ENCODE peak calls at places on chromosomes 13 and 19, in seven cellular contexts. One of them, this sample, is unnamed.

GRCh38 chr19:3404324-3405260 is 38.2 kb downstream of the NFIC start:
- DNase-seq in stimulated activated effector memory CD8-positive, alpha-beta T cell treated with anti-CD3 and anti-CD28 coated beads, Interleukin-12 subunit alpha, Interleukin-12 subunit beta, amount 100 ng/mL, for 72 hours: no peak
- DNase-seq in nephron progenitor cell: no peak
- DNase-seq in AG09319: peak; percentile 82
- DNase-seq in fibroblast of villous mesenchyme: peak; percentile 90
- DNase-seq in fibroblast of lung: peak; percentile 94
- DNase-seq in caudate nucleus: peak; percentile 82
- DNase-seq in this sample: no peak

GRCh38 chr19:53989600-53990533 is 1.6 kb upstream of the CACNG6 start:
- DNase-seq in caudate nucleus: no peak
- DNase-seq in stimulated activated effector memory CD8-positive, alpha-beta T cell treated with anti-CD3 and anti-CD28 coated beads, Interleukin-12 subunit alpha, Interleukin-12 subunit beta, amount 100 ng/mL, for 72 hours: no peak
- DNase-seq in AG09319: no peak
- DNase-seq in nephron progenitor cell: no peak
- DNase-seq in fibroblast of villous mesenchyme: no peak
- DNase-seq in fibroblast of lung: no peak
- DNase-seq in this sample: no peak

GRCh38 chr13:36981156-36981743 is 17.9 kb downstream of the ALG5 start:
- DNase-seq in fibroblast of villous mesenchyme: peak; percentile 79
- DNase-seq in AG09319: peak; percentile 24
- DNase-seq in caudate nucleus: no peak
- DNase-seq in stimulated activated effector memory CD8-positive, alpha-beta T cell treated with anti-CD3 and anti-CD28 coated beads, Interleukin-12 subunit alpha, Interleukin-12 subunit beta, amount 100 ng/mL, for 72 hours: no peak
- DNase-seq in fibroblast of lung: peak; percentile 82
- DNase-seq in nephron progenitor cell: no peak
- DNase-seq in this sample: peak; percentile 75

GRCh38 chr13:50910483-50910805 is 853 bp downstream of the RNASEH2B start:
- DNase-seq in fibroblast of lung: peak; percentile 54
- DNase-seq in caudate nucleus: no peak
- DNase-seq in AG09319: no peak
- DNase-seq in nephron progenitor cell: peak; percentile 44
- DNase-seq in stimulated activated effector memory CD8-positive, alpha-beta T cell treated with anti-CD3 and anti-CD28 coated beads, Interleukin-12 subunit alpha, Interleukin-12 subunit beta, amount 100 ng/mL, for 72 hours: no peak
- DNase-seq in fibroblast of villous mesenchyme: peak; percentile 41
- DNase-seq in this sample: no peak

GRCh38 chr13:42102961-42103688 is 54.7 kb downstream of the DGKH start:
- DNase-seq in fibroblast of lung: peak; percentile 11
- DNase-seq in nephron progenitor cell: no peak
- DNase-seq in fibroblast of villous mesenchyme: no peak
- DNase-seq in caudate nucleus: no peak
- DNase-seq in stimulated activated effector memory CD8-positive, alpha-beta T cell treated with anti-CD3 and anti-CD28 coated beads, Interleukin-12 subunit alpha, Interleukin-12 subunit beta, amount 100 ng/mL, for 72 hours: no peak
- DNase-seq in AG09319: peak; percentile 5
- DNase-seq in this sample: no peak

GRCh38 chr19:47280183-47280797 is 5.6 kb downstream of the INAFM1 start:
- DNase-seq in fibroblast of villous mesenchyme: no peak
- DNase-seq in stimulated activated effector memory CD8-positive, alpha-beta T cell treated with anti-CD3 and anti-CD28 coated beads, Interleukin-12 subunit alpha, Interleukin-12 subunit beta, amount 100 ng/mL, for 72 hours: peak; percentile 51
- DNase-seq in fibroblast of lung: no peak
- DNase-seq in AG09319: no peak
- DNase-seq in caudate nucleus: no peak
- DNase-seq in nephron progenitor cell: peak; percentile 46
- DNase-seq in this sample: no peak

GRCh38 chr19:55255618-55256423 is 3.0 kb downstream of the PPP6R1 start:
- DNase-seq in fibroblast of lung: no peak
- DNase-seq in caudate nucleus: no peak
- DNase-seq in nephron progenitor cell: peak; percentile 33
- DNase-seq in AG09319: no peak
- DNase-seq in fibroblast of villous mesenchyme: no peak
- DNase-seq in stimulated activated effector memory CD8-positive, alpha-beta T cell treated with anti-CD3 and anti-CD28 coated beads, Interleukin-12 subunit alpha, Interleukin-12 subunit beta, amount 100 ng/mL, for 72 hours: peak; percentile 32
- DNase-seq in this sample: no peak

GRCh38 chr19:33811736-33812387 is 15.2 kb downstream of the KCTD15 start:
- DNase-seq in nephron progenitor cell: no peak
- DNase-seq in AG09319: no peak
- DNase-seq in fibroblast of lung: no peak
- DNase-seq in caudate nucleus: no peak
- DNase-seq in fibroblast of villous mesenchyme: no peak
- DNase-seq in stimulated activated effector memory CD8-positive, alpha-beta T cell treated with anti-CD3 and anti-CD28 coated beads, Interleukin-12 subunit alpha, Interleukin-12 subunit beta, amount 100 ng/mL, for 72 hours: no peak
- DNase-seq in this sample: no peak

GRCh38 chr13:40485611-40486517 is 180.6 kb downstream of the FOXO1 start:
- DNase-seq in stimulated activated effector memory CD8-positive, alpha-beta T cell treated with anti-CD3 and anti-CD28 coated beads, Interleukin-12 subunit alpha, Interleukin-12 subunit beta, amount 100 ng/mL, for 72 hours: no peak
- DNase-seq in AG09319: no peak
- DNase-seq in fibroblast of villous mesenchyme: no peak
- DNase-seq in fibroblast of lung: no peak
- DNase-seq in nephron progenitor cell: no peak
- DNase-seq in caudate nucleus: no peak
- DNase-seq in this sample: no peak

GRCh38 chr19:13872695-13873389 is 4.1 kb upstream of the NANOS3 start:
- DNase-seq in fibroblast of lung: no peak
- DNase-seq in AG09319: no peak
- DNase-seq in caudate nucleus: no peak
- DNase-seq in fibroblast of villous mesenchyme: peak; percentile 22
- DNase-seq in nephron progenitor cell: peak; percentile 74
- DNase-seq in stimulated activated effector memory CD8-positive, alpha-beta T cell treated with anti-CD3 and anti-CD28 coated beads, Interleukin-12 subunit alpha, Interleukin-12 subunit beta, amount 100 ng/mL, for 72 hours: no peak
- DNase-seq in this sample: no peak

GRCh38 chr13:97245011-97245410 is 22.9 kb downstream of the MBNL2 start:
- DNase-seq in stimulated activated effector memory CD8-positive, alpha-beta T cell treated with anti-CD3 and anti-CD28 coated beads, Interleukin-12 subunit alpha, Interleukin-12 subunit beta, amount 100 ng/mL, for 72 hours: no peak
- DNase-seq in AG09319: no peak
- DNase-seq in caudate nucleus: no peak
- DNase-seq in fibroblast of lung: no peak
- DNase-seq in nephron progenitor cell: no peak
- DNase-seq in fibroblast of villous mesenchyme: no peak
- DNase-seq in this sample: no peak

GRCh38 chr13:93977986-93978385 is 501.5 kb downstream of the DCT start:
- DNase-seq in stimulated activated effector memory CD8-positive, alpha-beta T cell treated with anti-CD3 and anti-CD28 coated beads, Interleukin-12 subunit alpha, Interleukin-12 subunit beta, amount 100 ng/mL, for 72 hours: no peak
- DNase-seq in AG09319: no peak
- DNase-seq in nephron progenitor cell: no peak
- DNase-seq in caudate nucleus: no peak
- DNase-seq in fibroblast of lung: no peak
- DNase-seq in fibroblast of villous mesenchyme: no peak
- DNase-seq in this sample: no peak

GRCh38 chr13:33351324-33351723 is 65.8 kb upstream of the STARD13 start:
- DNase-seq in fibroblast of lung: peak; percentile 50
- DNase-seq in nephron progenitor cell: no peak
- DNase-seq in caudate nucleus: no peak
- DNase-seq in AG09319: peak; percentile 14
- DNase-seq in stimulated activated effector memory CD8-positive, alpha-beta T cell treated with anti-CD3 and anti-CD28 coated beads, Interleukin-12 subunit alpha, Interleukin-12 subunit beta, amount 100 ng/mL, for 72 hours: no peak
- DNase-seq in fibroblast of villous mesenchyme: peak; percentile 51
- DNase-seq in this sample: no peak

GRCh38 chr19:47512183-47512947 is 2.5 kb downstream of the NAPA start:
- DNase-seq in fibroblast of villous mesenchyme: peak; percentile 80
- DNase-seq in nephron progenitor cell: no peak
- DNase-seq in fibroblast of lung: peak; percentile 78
- DNase-seq in caudate nucleus: no peak
- DNase-seq in AG09319: peak; percentile 27
- DNase-seq in stimulated activated effector memory CD8-positive, alpha-beta T cell treated with anti-CD3 and anti-CD28 coated beads, Interleukin-12 subunit alpha, Interleukin-12 subunit beta, amount 100 ng/mL, for 72 hours: no peak
- DNase-seq in this sample: no peak

GRCh38 chr13:70795484-70795883 is 687.2 kb upstream of the KLHL1 start:
- DNase-seq in caudate nucleus: no peak
- DNase-seq in fibroblast of villous mesenchyme: peak; percentile 1
- DNase-seq in fibroblast of lung: peak; percentile 26
- DNase-seq in stimulated activated effector memory CD8-positive, alpha-beta T cell treated with anti-CD3 and anti-CD28 coated beads, Interleukin-12 subunit alpha, Interleukin-12 subunit beta, amount 100 ng/mL, for 72 hours: no peak
- DNase-seq in AG09319: no peak
- DNase-seq in nephron progenitor cell: no peak
- DNase-seq in this sample: no peak

GRCh38 chr19:29758863-29759262 is 43.8 kb upstream of the C19orf12 start:
- DNase-seq in caudate nucleus: no peak
- DNase-seq in nephron progenitor cell: no peak
- DNase-seq in fibroblast of villous mesenchyme: no peak
- DNase-seq in fibroblast of lung: no peak
- DNase-seq in stimulated activated effector memory CD8-positive, alpha-beta T cell treated with anti-CD3 and anti-CD28 coated beads, Interleukin-12 subunit alpha, Interleukin-12 subunit beta, amount 100 ng/mL, for 72 hours: no peak
- DNase-seq in AG09319: no peak
- DNase-seq in this sample: no peak

GRCh38 chr13:110677731-110678545 is 28.0 kb downstream of the CARS2 start:
- DNase-seq in caudate nucleus: no peak
- DNase-seq in fibroblast of lung: no peak
- DNase-seq in nephron progenitor cell: no peak
- DNase-seq in stimulated activated effector memory CD8-positive, alpha-beta T cell treated with anti-CD3 and anti-CD28 coated beads, Interleukin-12 subunit alpha, Interleukin-12 subunit beta, amount 100 ng/mL, for 72 hours: peak; percentile 7
- DNase-seq in fibroblast of villous mesenchyme: no peak
- DNase-seq in AG09319: no peak
- DNase-seq in this sample: no peak

GRCh38 chr19:40604647-40605200 is 3.6 kb downstream of the LTBP4 start:
- DNase-seq in AG09319: no peak
- DNase-seq in nephron progenitor cell: no peak
- DNase-seq in stimulated activated effector memory CD8-positive, alpha-beta T cell treated with anti-CD3 and anti-CD28 coated beads, Interleukin-12 subunit alpha, Interleukin-12 subunit beta, amount 100 ng/mL, for 72 hours: no peak
- DNase-seq in fibroblast of villous mesenchyme: no peak
- DNase-seq in caudate nucleus: no peak
- DNase-seq in fibroblast of lung: no peak
- DNase-seq in this sample: no peak

GRCh38 chr19:2339644-2340310 is 11.3 kb downstream of the SPPL2B start:
- DNase-seq in fibroblast of lung: no peak
- DNase-seq in nephron progenitor cell: no peak
- DNase-seq in fibroblast of villous mesenchyme: no peak
- DNase-seq in caudate nucleus: no peak
- DNase-seq in stimulated activated effector memory CD8-positive, alpha-beta T cell treated with anti-CD3 and anti-CD28 coated beads, Interleukin-12 subunit alpha, Interleukin-12 subunit beta, amount 100 ng/mL, for 72 hours: no peak
- DNase-seq in AG09319: no peak
- DNase-seq in this sample: no peak

GRCh38 chr13:49086711-49087110 is 111.0 kb downstream of the FNDC3A start:
- DNase-seq in nephron progenitor cell: no peak
- DNase-seq in fibroblast of lung: peak; percentile 74
- DNase-seq in AG09319: no peak
- DNase-seq in caudate nucleus: no peak
- DNase-seq in fibroblast of villous mesenchyme: peak; percentile 73
- DNase-seq in stimulated activated effector memory CD8-positive, alpha-beta T cell treated with anti-CD3 and anti-CD28 coated beads, Interleukin-12 subunit alpha, Interleukin-12 subunit beta, amount 100 ng/mL, for 72 hours: no peak
- DNase-seq in this sample: no peak

GRCh38 chr19:16457195-16457953 is 14.4 kb downstream of the EPS15L1 start:
- DNase-seq in nephron progenitor cell: peak; percentile 54
- DNase-seq in AG09319: peak; percentile 32
- DNase-seq in stimulated activated effector memory CD8-positive, alpha-beta T cell treated with anti-CD3 and anti-CD28 coated beads, Interleukin-12 subunit alpha, Interleukin-12 subunit beta, amount 100 ng/mL, for 72 hours: no peak
- DNase-seq in fibroblast of lung: peak; percentile 56
- DNase-seq in caudate nucleus: no peak
- DNase-seq in fibroblast of villous mesenchyme: peak; percentile 72
- DNase-seq in this sample: no peak

GRCh38 chr13:111531505-111531904 is 211.1 kb downstream of the TEX29 start:
- DNase-seq in fibroblast of lung: peak; percentile 20
- DNase-seq in AG09319: no peak
- DNase-seq in nephron progenitor cell: no peak
- DNase-seq in caudate nucleus: no peak
- DNase-seq in stimulated activated effector memory CD8-positive, alpha-beta T cell treated with anti-CD3 and anti-CD28 coated beads, Interleukin-12 subunit alpha, Interleukin-12 subunit beta, amount 100 ng/mL, for 72 hours: no peak
- DNase-seq in fibroblast of villous mesenchyme: no peak
- DNase-seq in this sample: no peak

GRCh38 chr13:45518525-45519235 is 53.9 kb downstream of the COG3 start:
- DNase-seq in fibroblast of lung: peak; percentile 15
- DNase-seq in nephron progenitor cell: no peak
- DNase-seq in fibroblast of villous mesenchyme: peak; percentile 68
- DNase-seq in stimulated activated effector memory CD8-positive, alpha-beta T cell treated with anti-CD3 and anti-CD28 coated beads, Interleukin-12 subunit alpha, Interleukin-12 subunit beta, amount 100 ng/mL, for 72 hours: no peak
- DNase-seq in AG09319: no peak
- DNase-seq in caudate nucleus: no peak
- DNase-seq in this sample: no peak

GRCh38 chr19:48969276-48970138 is 4.4 kb downstream of the FTL start:
- DNase-seq in caudate nucleus: no peak
- DNase-seq in AG09319: no peak
- DNase-seq in nephron progenitor cell: no peak
- DNase-seq in stimulated activated effector memory CD8-positive, alpha-beta T cell treated with anti-CD3 and anti-CD28 coated beads, Interleukin-12 subunit alpha, Interleukin-12 subunit beta, amount 100 ng/mL, for 72 hours: no peak
- DNase-seq in fibroblast of lung: no peak
- DNase-seq in fibroblast of villous mesenchyme: no peak
- DNase-seq in this sample: peak; percentile 73

GRCh38 chr19:19550454-19550842 is 12.4 kb downstream of the CILP2 start:
- DNase-seq in fibroblast of lung: no peak
- DNase-seq in stimulated activated effector memory CD8-positive, alpha-beta T cell treated with anti-CD3 and anti-CD28 coated beads, Interleukin-12 subunit alpha, Interleukin-12 subunit beta, amount 100 ng/mL, for 72 hours: no peak
- DNase-seq in caudate nucleus: no peak
- DNase-seq in AG09319: no peak
- DNase-seq in nephron progenitor cell: no peak
- DNase-seq in fibroblast of villous mesenchyme: no peak
- DNase-seq in this sample: no peak

GRCh38 chr19:54464624-54465266 is 1.2 kb upstream of the LENG9 start:
- DNase-seq in caudate nucleus: peak; percentile 43
- DNase-seq in AG09319: no peak
- DNase-seq in stimulated activated effector memory CD8-positive, alpha-beta T cell treated with anti-CD3 and anti-CD28 coated beads, Interleukin-12 subunit alpha, Interleukin-12 subunit beta, amount 100 ng/mL, for 72 hours: no peak
- DNase-seq in fibroblast of lung: peak; percentile 81
- DNase-seq in fibroblast of villous mesenchyme: peak; percentile 82
- DNase-seq in nephron progenitor cell: peak; percentile 88
- DNase-seq in this sample: no peak

GRCh38 chr19:50450369-50451222 is 17.9 kb downstream of the MYBPC2 start:
- DNase-seq in stimulated activated effector memory CD8-positive, alpha-beta T cell treated with anti-CD3 and anti-CD28 coated beads, Interleukin-12 subunit alpha, Interleukin-12 subunit beta, amount 100 ng/mL, for 72 hours: no peak
- DNase-seq in fibroblast of villous mesenchyme: no peak
- DNase-seq in caudate nucleus: no peak
- DNase-seq in fibroblast of lung: no peak
- DNase-seq in AG09319: no peak
- DNase-seq in nephron progenitor cell: no peak
- DNase-seq in this sample: no peak

GRCh38 chr13:73001971-73002370 is 56.8 kb upstream of the KLF5 start:
- DNase-seq in caudate nucleus: no peak
- DNase-seq in fibroblast of villous mesenchyme: no peak
- DNase-seq in nephron progenitor cell: no peak
- DNase-seq in stimulated activated effector memory CD8-positive, alpha-beta T cell treated with anti-CD3 and anti-CD28 coated beads, Interleukin-12 subunit alpha, Interleukin-12 subunit beta, amount 100 ng/mL, for 72 hours: no peak
- DNase-seq in fibroblast of lung: no peak
- DNase-seq in AG09319: no peak
- DNase-seq in this sample: no peak

GRCh38 chr13:44825951-44826350 is 163.3 kb downstream of the NUFIP1 start:
- DNase-seq in stimulated activated effector memory CD8-positive, alpha-beta T cell treated with anti-CD3 and anti-CD28 coated beads, Interleukin-12 subunit alpha, Interleukin-12 subunit beta, amount 100 ng/mL, for 72 hours: no peak
- DNase-seq in AG09319: no peak
- DNase-seq in nephron progenitor cell: no peak
- DNase-seq in fibroblast of lung: no peak
- DNase-seq in caudate nucleus: no peak
- DNase-seq in fibroblast of villous mesenchyme: no peak
- DNase-seq in this sample: no peak

GRCh38 chr19:45901912-45902650 is at the start of gene MYPOP:
- DNase-seq in stimulated activated effector memory CD8-positive, alpha-beta T cell treated with anti-CD3 and anti-CD28 coated beads, Interleukin-12 subunit alpha, Interleukin-12 subunit beta, amount 100 ng/mL, for 72 hours: no peak
- DNase-seq in caudate nucleus: no peak
- DNase-seq in fibroblast of lung: no peak
- DNase-seq in AG09319: no peak
- DNase-seq in fibroblast of villous mesenchyme: no peak
- DNase-seq in nephron progenitor cell: no peak
- DNase-seq in this sample: no peak

This sample was measured in SK-N-MC.